ENCODE peak calls at places on chromosomes 12 and 14, in eight cellular contexts. One of them, this sample, is unnamed.

GRCh38 chr14:91693342-91693741 is 38.5 kb downstream of the CATSPERB start:
- DNase-seq in fibroblast of the aortic adventitia: peak; percentile 69
- DNase-seq in upper lobe of left lung: no peak
- DNase-seq in A549: peak; percentile 10
- DNase-seq in heart left ventricle: no peak
- DNase-seq in fibroblast of pulmonary artery: peak; percentile 3
- DNase-seq in RWPE1: peak; percentile 73
- DNase-seq in BJ: no peak
- DNase-seq in this sample: peak; percentile 50

GRCh38 chr12:7099290-7099996 is 7.2 kb upstream of the C1R start:
- DNase-seq in fibroblast of the aortic adventitia: no peak
- DNase-seq in upper lobe of left lung: no peak
- DNase-seq in A549: no peak
- DNase-seq in heart left ventricle: no peak
- DNase-seq in fibroblast of pulmonary artery: no peak
- DNase-seq in RWPE1: no peak
- DNase-seq in BJ: no peak
- DNase-seq in this sample: no peak

GRCh38 chr14:94581127-94581999 is at the start of gene SERPINA5:
- DNase-seq in fibroblast of the aortic adventitia: no peak
- DNase-seq in upper lobe of left lung: peak; percentile 80
- DNase-seq in A549: no peak
- DNase-seq in heart left ventricle: peak; percentile 34
- DNase-seq in fibroblast of pulmonary artery: peak; percentile 45
- DNase-seq in RWPE1: no peak
- DNase-seq in BJ: no peak
- DNase-seq in this sample: no peak

GRCh38 chr14:91883770-91884169 is 16.4 kb upstream of the TC2N start:
- DNase-seq in fibroblast of the aortic adventitia: peak; percentile 66
- DNase-seq in upper lobe of left lung: no peak
- DNase-seq in A549: no peak
- DNase-seq in heart left ventricle: peak; percentile 42
- DNase-seq in fibroblast of pulmonary artery: peak; percentile 73
- DNase-seq in RWPE1: no peak
- DNase-seq in BJ: no peak
- DNase-seq in this sample: no peak

GRCh38 chr14:77111021-77111420 is 13.0 kb downstream of the CIPC start:
- DNase-seq in fibroblast of the aortic adventitia: peak; percentile 30
- DNase-seq in upper lobe of left lung: no peak
- DNase-seq in A549: no peak
- DNase-seq in heart left ventricle: no peak
- DNase-seq in fibroblast of pulmonary artery: peak; percentile 46
- DNase-seq in RWPE1: peak; percentile 29
- DNase-seq in BJ: no peak
- DNase-seq in this sample: no peak

GRCh38 chr14:35789651-35790050 is 19.4 kb downstream of the RALGAPA1 start:
- DNase-seq in fibroblast of the aortic adventitia: no peak
- DNase-seq in upper lobe of left lung: no peak
- DNase-seq in A549: no peak
- DNase-seq in heart left ventricle: no peak
- DNase-seq in fibroblast of pulmonary artery: no peak
- DNase-seq in RWPE1: no peak
- DNase-seq in BJ: no peak
- DNase-seq in this sample: no peak

GRCh38 chr12:105225505-105225904 is 10.5 kb downstream of the APPL2 start:
- DNase-seq in fibroblast of the aortic adventitia: no peak
- DNase-seq in upper lobe of left lung: no peak
- DNase-seq in A549: no peak
- DNase-seq in heart left ventricle: no peak
- DNase-seq in fibroblast of pulmonary artery: no peak
- DNase-seq in RWPE1: no peak
- DNase-seq in BJ: no peak
- DNase-seq in this sample: no peak

GRCh38 chr12:127548123-127548553 is 718.8 kb upstream of the TMEM132C start:
- DNase-seq in fibroblast of the aortic adventitia: peak; percentile 46
- DNase-seq in upper lobe of left lung: no peak
- DNase-seq in A549: no peak
- DNase-seq in heart left ventricle: no peak
- DNase-seq in fibroblast of pulmonary artery: no peak
- DNase-seq in RWPE1: peak; percentile 5
- DNase-seq in BJ: peak; percentile 78
- DNase-seq in this sample: no peak

GRCh38 chr14:76997257-76997970 is 31.1 kb downstream of the IRF2BPL start:
- DNase-seq in fibroblast of the aortic adventitia: peak; percentile 37
- DNase-seq in upper lobe of left lung: no peak
- DNase-seq in A549: no peak
- DNase-seq in heart left ventricle: no peak
- DNase-seq in fibroblast of pulmonary artery: no peak
- DNase-seq in RWPE1: no peak
- DNase-seq in BJ: no peak
- DNase-seq in this sample: no peak

GRCh38 chr12:111596985-111597730 is 2.0 kb downstream of the ATXN2 start:
- DNase-seq in fibroblast of the aortic adventitia: peak; percentile 46
- DNase-seq in upper lobe of left lung: peak; percentile 47
- DNase-seq in A549: peak; percentile 85
- DNase-seq in heart left ventricle: peak; percentile 51
- DNase-seq in fibroblast of pulmonary artery: peak; percentile 68
- DNase-seq in RWPE1: peak; percentile 41
- DNase-seq in BJ: no peak
- DNase-seq in this sample: no peak

GRCh38 chr12:49413010-49413409 is 45.7 kb downstream of the SPATS2 start:
- DNase-seq in fibroblast of the aortic adventitia: no peak
- DNase-seq in upper lobe of left lung: no peak
- DNase-seq in A549: no peak
- DNase-seq in heart left ventricle: no peak
- DNase-seq in fibroblast of pulmonary artery: peak; percentile 14
- DNase-seq in RWPE1: peak; percentile 18
- DNase-seq in BJ: no peak
- DNase-seq in this sample: no peak

GRCh38 chr12:53005215-53005985 is 856 bp upstream of the EIF4B start:
- DNase-seq in fibroblast of the aortic adventitia: no peak
- DNase-seq in upper lobe of left lung: no peak
- DNase-seq in A549: peak; percentile 33
- DNase-seq in heart left ventricle: no peak
- DNase-seq in fibroblast of pulmonary artery: no peak
- DNase-seq in RWPE1: no peak
- DNase-seq in BJ: no peak
- DNase-seq in this sample: no peak

GRCh38 chr12:80701388-80701787 is 6.0 kb upstream of the MYF6 start:
- DNase-seq in fibroblast of the aortic adventitia: no peak
- DNase-seq in upper lobe of left lung: no peak
- DNase-seq in A549: no peak
- DNase-seq in heart left ventricle: no peak
- DNase-seq in fibroblast of pulmonary artery: no peak
- DNase-seq in RWPE1: no peak
- DNase-seq in BJ: no peak
- DNase-seq in this sample: no peak

GRCh38 chr12:109797905-109798669 is 35.1 kb downstream of the TRPV4 start:
- DNase-seq in fibroblast of the aortic adventitia: no peak
- DNase-seq in upper lobe of left lung: no peak
- DNase-seq in A549: peak; percentile 46
- DNase-seq in heart left ventricle: no peak
- DNase-seq in fibroblast of pulmonary artery: no peak
- DNase-seq in RWPE1: no peak
- DNase-seq in BJ: no peak
- DNase-seq in this sample: no peak

GRCh38 chr14:81826080-81826479 is 292.4 kb upstream of the SEL1L start:
- DNase-seq in fibroblast of the aortic adventitia: no peak
- DNase-seq in upper lobe of left lung: no peak
- DNase-seq in A549: no peak
- DNase-seq in heart left ventricle: no peak
- DNase-seq in fibroblast of pulmonary artery: no peak
- DNase-seq in RWPE1: no peak
- DNase-seq in BJ: no peak
- DNase-seq in this sample: no peak

GRCh38 chr12:59736786-59737185 is 141.0 kb downstream of the SLC16A7 start:
- DNase-seq in fibroblast of the aortic adventitia: peak; percentile 88
- DNase-seq in upper lobe of left lung: no peak
- DNase-seq in A549: no peak
- DNase-seq in heart left ventricle: no peak
- DNase-seq in fibroblast of pulmonary artery: peak; percentile 56
- DNase-seq in RWPE1: peak; percentile 34
- DNase-seq in BJ: peak; percentile 96
- DNase-seq in this sample: peak; percentile 6

GRCh38 chr14:35052637-35053036 is 6.6 kb downstream of the FAM177A1 start:
- DNase-seq in fibroblast of the aortic adventitia: no peak
- DNase-seq in upper lobe of left lung: no peak
- DNase-seq in A549: no peak
- DNase-seq in heart left ventricle: no peak
- DNase-seq in fibroblast of pulmonary artery: no peak
- DNase-seq in RWPE1: no peak
- DNase-seq in BJ: no peak
- DNase-seq in this sample: no peak

GRCh38 chr14:30177776-30178175 is 250.1 kb upstream of the PRKD1 start:
- DNase-seq in fibroblast of the aortic adventitia: no peak
- DNase-seq in upper lobe of left lung: no peak
- DNase-seq in A549: no peak
- DNase-seq in heart left ventricle: no peak
- DNase-seq in fibroblast of pulmonary artery: no peak
- DNase-seq in RWPE1: no peak
- DNase-seq in BJ: no peak
- DNase-seq in this sample: no peak

GRCh38 chr14:23399136-23399535 is 8.9 kb downstream of the MYH6 start:
- DNase-seq in fibroblast of the aortic adventitia: no peak
- DNase-seq in upper lobe of left lung: no peak
- DNase-seq in A549: no peak
- DNase-seq in heart left ventricle: no peak
- DNase-seq in fibroblast of pulmonary artery: no peak
- DNase-seq in RWPE1: no peak
- DNase-seq in BJ: no peak
- DNase-seq in this sample: no peak

GRCh38 chr12:124592050-124592449 is 24.6 kb upstream of the NCOR2 start:
- DNase-seq in fibroblast of the aortic adventitia: peak; percentile 59
- DNase-seq in upper lobe of left lung: no peak
- DNase-seq in A549: no peak
- DNase-seq in heart left ventricle: no peak
- DNase-seq in fibroblast of pulmonary artery: peak; percentile 60
- DNase-seq in RWPE1: peak; percentile 75
- DNase-seq in BJ: no peak
- DNase-seq in this sample: no peak

GRCh38 chr12:124835652-124836410 is 27.8 kb downstream of the SCARB1 start:
- DNase-seq in fibroblast of the aortic adventitia: no peak
- DNase-seq in upper lobe of left lung: no peak
- DNase-seq in A549: no peak
- DNase-seq in heart left ventricle: no peak
- DNase-seq in fibroblast of pulmonary artery: no peak
- DNase-seq in RWPE1: no peak
- DNase-seq in BJ: no peak
- DNase-seq in this sample: no peak

GRCh38 chr14:94099006-94099405 is 11.5 kb upstream of the IFI27 start:
- DNase-seq in fibroblast of the aortic adventitia: no peak
- DNase-seq in upper lobe of left lung: peak; percentile 63
- DNase-seq in A549: no peak
- DNase-seq in heart left ventricle: no peak
- DNase-seq in fibroblast of pulmonary artery: no peak
- DNase-seq in RWPE1: no peak
- DNase-seq in BJ: no peak
- DNase-seq in this sample: no peak

GRCh38 chr14:74979442-74980397 is 23.0 kb upstream of the EIF2B2 start:
- DNase-seq in fibroblast of the aortic adventitia: peak; percentile 33
- DNase-seq in upper lobe of left lung: no peak
- DNase-seq in A549: no peak
- DNase-seq in heart left ventricle: no peak
- DNase-seq in fibroblast of pulmonary artery: peak; percentile 52
- DNase-seq in RWPE1: no peak
- DNase-seq in BJ: no peak
- DNase-seq in this sample: no peak

GRCh38 chr12:31818623-31819268 is 89.9 kb upstream of the AMN1 start:
- DNase-seq in fibroblast of the aortic adventitia: no peak
- DNase-seq in upper lobe of left lung: no peak
- DNase-seq in A549: no peak
- DNase-seq in heart left ventricle: no peak
- DNase-seq in fibroblast of pulmonary artery: no peak
- DNase-seq in RWPE1: no peak
- DNase-seq in BJ: no peak
- DNase-seq in this sample: no peak

GRCh38 chr12:52181757-52182156 is 10.1 kb downstream of the KRT80 start:
- DNase-seq in fibroblast of the aortic adventitia: peak; percentile 58
- DNase-seq in upper lobe of left lung: no peak
- DNase-seq in A549: no peak
- DNase-seq in heart left ventricle: no peak
- DNase-seq in fibroblast of pulmonary artery: peak; percentile 57
- DNase-seq in RWPE1: peak; percentile 67
- DNase-seq in BJ: no peak
- DNase-seq in this sample: no peak

GRCh38 chr14:53391631-53392030 is 238.5 kb upstream of the DDHD1 start:
- DNase-seq in fibroblast of the aortic adventitia: peak; percentile 80
- DNase-seq in upper lobe of left lung: no peak
- DNase-seq in A549: no peak
- DNase-seq in heart left ventricle: no peak
- DNase-seq in fibroblast of pulmonary artery: peak; percentile 16
- DNase-seq in RWPE1: peak; percentile 80
- DNase-seq in BJ: no peak
- DNase-seq in this sample: peak; percentile 23
- TF ChIP-seq CTCF in fibroblast of the aortic adventitia: no peak
- TF ChIP-seq CTCF in upper lobe of left lung: no peak
- TF ChIP-seq CTCF in A549: no peak
- TF ChIP-seq CTCF in heart left ventricle: no peak
- TF ChIP-seq CTCF in fibroblast of pulmonary artery: no peak
- TF ChIP-seq CTCF in RWPE1: no peak
- TF ChIP-seq CTCF in BJ: no peak
- TF ChIP-seq CTCF in this sample: no peak

GRCh38 chr12:48286665-48287064 is 64.1 kb downstream of the ZNF641 start:
- DNase-seq in fibroblast of the aortic adventitia: peak; percentile 14
- DNase-seq in upper lobe of left lung: no peak
- DNase-seq in A549: peak; percentile 31
- DNase-seq in heart left ventricle: no peak
- DNase-seq in fibroblast of pulmonary artery: peak; percentile 27
- DNase-seq in RWPE1: no peak
- DNase-seq in BJ: no peak
- DNase-seq in this sample: no peak
- TF ChIP-seq CTCF in fibroblast of the aortic adventitia: peak; percentile 59
- TF ChIP-seq CTCF in upper lobe of left lung: no peak
- TF ChIP-seq CTCF in A549: peak; percentile 28
- TF ChIP-seq CTCF in heart left ventricle: peak; percentile 14
- TF ChIP-seq CTCF in fibroblast of pulmonary artery: peak; percentile 58
- TF ChIP-seq CTCF in RWPE1: no peak
- TF ChIP-seq CTCF in BJ: peak; percentile 42
- TF ChIP-seq CTCF in this sample: peak; percentile 56

DNA sequence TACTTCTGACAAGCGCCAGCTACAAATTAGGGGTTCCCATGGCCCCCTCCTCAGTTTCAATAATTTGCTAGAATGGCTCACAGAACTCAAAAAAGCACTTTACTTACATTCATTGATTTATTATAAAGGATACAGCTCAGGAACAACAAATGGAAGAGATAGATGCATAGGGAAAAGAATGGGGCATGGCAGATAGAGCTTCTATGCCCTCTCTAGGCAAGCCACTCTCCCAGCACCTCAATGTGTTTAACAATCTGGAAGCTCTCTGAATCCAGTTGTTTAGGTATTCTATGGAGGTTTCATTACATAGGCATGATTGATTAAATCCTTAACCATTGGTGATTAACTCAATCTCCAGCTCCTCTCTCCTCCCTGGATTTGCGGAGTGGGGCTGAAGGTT is 184.5 kb upstream of the DAAM1 start:
- DNase-seq in fibroblast of the aortic adventitia: peak; percentile 47
- DNase-seq in upper lobe of left lung: no peak
- DNase-seq in A549: no peak
- DNase-seq in heart left ventricle: no peak
- DNase-seq in fibroblast of pulmonary artery: peak; percentile 32
- DNase-seq in RWPE1: no peak
- DNase-seq in BJ: no peak
- DNase-seq in this sample: no peak
- TF ChIP-seq CTCF in fibroblast of the aortic adventitia: peak; percentile 53
- TF ChIP-seq CTCF in upper lobe of left lung: no peak
- TF ChIP-seq CTCF in A549: no peak
- TF ChIP-seq CTCF in heart left ventricle: no peak
- TF ChIP-seq CTCF in fibroblast of pulmonary artery: peak; percentile 35
- TF ChIP-seq CTCF in RWPE1: no peak
- TF ChIP-seq CTCF in BJ: peak; percentile 30
- TF ChIP-seq CTCF in this sample: peak; percentile 31

GRCh38 chr14:64137657-64138290 is 156.4 kb downstream of the ESR2 start:
- DNase-seq in fibroblast of the aortic adventitia: peak; percentile 19
- DNase-seq in upper lobe of left lung: no peak
- DNase-seq in A549: peak; percentile 17
- DNase-seq in heart left ventricle: no peak
- DNase-seq in fibroblast of pulmonary artery: peak; percentile 29
- DNase-seq in RWPE1: no peak
- DNase-seq in BJ: no peak
- DNase-seq in this sample: no peak
- TF ChIP-seq CTCF in fibroblast of the aortic adventitia: no peak
- TF ChIP-seq CTCF in upper lobe of left lung: no peak
- TF ChIP-seq CTCF in A549: no peak
- TF ChIP-seq CTCF in heart left ventricle: no peak
- TF ChIP-seq CTCF in fibroblast of pulmonary artery: peak; percentile 26
- TF ChIP-seq CTCF in RWPE1: no peak
- TF ChIP-seq CTCF in BJ: no peak
- TF ChIP-seq CTCF in this sample: no peak